ENCODE peak calls at places on chromosomes 3 and 15, in five cellular contexts. P is A549, B is K562, Q is spleen, N is uterus. S is an unnamed sample.

GRCh38 chr3:122299872-122300460 is 25.1 kb upstream of the CSTA start:
- DNase-seq in Q (no peak), P (peak), B (peak), N (no peak), S (no peak)

GRCh38 chr3:72560857-72561675 is 287.2 kb downstream of the SHQ1 start:
- DNase-seq in P (no peak), B (no peak), N (no peak), Q (no peak), S (no peak)

GRCh38 chr3:65945480-65945879 is 93.2 kb downstream of the MAGI1 start:
- DNase-seq in N (no peak), P (no peak), Q (no peak), B (no peak), S (no peak)

GRCh38 chr3:9897408-9898372 is 5.0 kb upstream of the IL17RE start:
- DNase-seq in N (no peak), B (peak), Q (peak), P (peak), S (no peak)

GRCh38 chr3:49867871-49868321 is 1.8 kb downstream of the CAMKV start:
- DNase-seq in B (peak), Q (no peak), N (no peak), P (no peak), S (no peak)

GRCh38 chr3:158935846-158936245 is 134.0 kb downstream of the MFSD1 start:
- DNase-seq in Q (no peak), N (no peak), B (no peak), P (no peak), S (no peak)

GRCh38 chr3:81985996-81986723 is 224.7 kb upstream of the GBE1 start:
- DNase-seq in Q (no peak), P (no peak), N (no peak), B (peak), S (no peak)

GRCh38 chr15:74340139-74340538 is 27.3 kb downstream of the CYP11A1 start:
- DNase-seq in B (no peak), P (no peak), N (no peak), Q (peak), S (no peak)

GRCh38 chr3:41450416-41451231 is 251.3 kb downstream of the CTNNB1 start:
- DNase-seq in B (no peak), P (no peak), Q (no peak), N (no peak), S (no peak)

GRCh38 chr3:188558343-188559068 is 404.5 kb downstream of the LPP start:
- DNase-seq in P (no peak), Q (no peak), N (no peak), B (no peak), S (no peak)

GRCh38 chr3:139225551-139225950 is 118.3 kb upstream of the MRPS22 start:
- DNase-seq in Q (no peak), B (no peak), N (no peak), P (no peak), S (no peak)

GRCh38 chr3:128878556-128879124 is 780 bp upstream of the ACAD9 start:
- DNase-seq in P (peak), B (no peak), Q (peak), N (peak), S (no peak)

GRCh38 chr3:46461971-46462910 is 2.5 kb downstream of the LTF start:
- DNase-seq in B (no peak), P (no peak), Q (peak), N (no peak), S (no peak)

GRCh38 chr15:45146405-45146804 is 16.6 kb downstream of the DUOX1 start:
- DNase-seq in P (no peak), B (no peak), N (no peak), Q (no peak), S (no peak)

GRCh38 chr3:46455231-46456115 is 9.2 kb downstream of the LTF start:
- DNase-seq in B (no peak), N (no peak), Q (no peak), P (no peak), S (no peak)

GRCh38 chr3:117916839-117917238 is 1117.8 kb downstream of the IGSF11 start:
- DNase-seq in Q (no peak), P (no peak), N (no peak), B (no peak), S (no peak)

DNA sequence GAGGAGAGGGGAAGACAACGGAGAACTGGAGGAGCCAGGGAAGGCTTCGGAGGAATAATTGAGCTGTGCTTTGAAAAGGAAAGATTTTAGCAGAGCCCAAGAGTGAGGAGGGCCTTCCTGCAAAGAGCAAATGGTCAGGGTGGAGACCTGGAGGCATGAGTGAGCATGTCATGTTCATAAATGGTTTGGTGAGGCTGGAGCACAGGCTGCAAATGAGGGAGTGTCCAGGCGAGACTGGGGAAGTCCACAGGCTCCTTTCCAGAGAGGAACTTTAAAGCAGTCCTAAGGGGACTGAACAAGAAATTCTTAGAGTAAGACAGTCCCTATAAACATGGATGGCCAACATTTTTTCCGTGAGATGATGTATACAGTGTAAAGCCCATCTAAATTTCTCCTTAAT is 108.8 kb downstream of the THSD4 start:
- DNase-seq in P (no peak), N (no peak), Q (no peak), B (no peak), S (no peak)
- H3K27ac ChIP-seq in P (no peak), N (no peak), Q (no peak), B (no peak), S (no peak)

GRCh38 chr15:72197045-72197459 is 535 bp downstream of the GRAMD2A start:
- DNase-seq in P (no peak), Q (no peak), N (no peak), B (no peak), S (no peak)

GRCh38 chr15:72199721-72200212 is 2.2 kb upstream of the GRAMD2A start:
- DNase-seq in P (peak), Q (peak), B (peak), N (peak), S (peak)

GRCh38 chr15:72198410-72199270 is 1.1 kb upstream of the GRAMD2A start:
- DNase-seq in Q (no peak), P (no peak), B (no peak), N (no peak), S (no peak)

GRCh38 chr15:72196409-72197044 is 1.1 kb downstream of the GRAMD2A start:
- DNase-seq in P (peak), B (no peak), Q (peak), N (no peak), S (no peak)

DNA sequence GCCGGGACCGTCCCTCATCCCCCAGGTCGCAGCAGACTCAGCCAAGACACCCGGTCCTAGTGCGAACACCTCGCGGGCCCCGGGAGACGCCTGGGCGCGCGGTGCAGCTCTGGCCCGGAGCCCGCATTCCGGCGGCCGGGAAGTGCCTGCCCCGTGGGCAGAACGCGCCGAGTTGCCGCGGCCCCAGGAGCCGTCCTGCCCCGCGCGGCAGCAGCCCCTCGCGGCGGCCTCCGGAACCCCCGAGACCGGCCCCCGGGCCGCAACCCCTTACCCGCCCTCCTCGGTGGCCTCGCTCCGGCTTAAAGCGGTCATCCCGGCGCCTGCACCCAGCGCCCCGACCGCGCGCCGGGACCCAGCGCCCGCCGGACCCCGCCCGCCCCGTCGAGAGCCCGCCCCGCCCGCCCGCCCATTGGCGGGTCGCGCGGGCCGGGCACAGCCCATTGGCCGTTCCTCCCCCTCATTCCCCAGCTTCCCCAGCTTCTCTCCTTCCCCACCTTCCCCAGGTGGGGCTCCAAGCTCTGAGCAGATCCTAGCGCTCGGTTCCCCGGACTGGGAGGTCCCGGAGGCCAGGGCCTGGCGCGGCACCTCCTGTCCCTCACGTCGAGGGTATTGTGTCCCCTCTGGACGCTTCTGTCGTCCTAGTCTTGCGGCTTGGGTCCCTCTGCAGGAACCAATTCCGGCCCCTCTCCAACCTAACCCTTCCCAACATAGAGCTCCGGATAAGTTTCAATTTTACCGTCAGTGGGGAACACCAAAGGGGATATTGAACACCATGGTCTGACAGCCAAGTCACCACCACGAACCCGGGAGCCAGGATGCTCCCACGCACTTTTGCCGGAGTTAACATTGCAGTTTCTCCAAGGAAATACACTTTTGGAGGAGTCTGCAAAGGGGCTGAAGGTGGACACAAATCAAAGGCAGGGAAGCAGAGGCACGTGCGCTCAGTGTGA is at the start of gene GRAMD2A:
- DNase-seq in P (no peak), Q (peak), N (no peak), B (no peak), S (no peak)
- TF ChIP-seq CTCF in P (no peak), Q (no peak), N (no peak), B (no peak), S (no peak)

GRCh38 chr15:65184944-65185717 is at the start of gene CLPX:
- DNase-seq in N (peak), Q (peak), P (peak), B (peak), S (peak)
- TF ChIP-seq POLR2A in N (peak), Q (no peak), P (peak), B (peak), S (no peak)

GRCh38 chr3:152460936-152461335 is 192.2 kb downstream of the MBNL1 start:
- DNase-seq in Q (no peak), N (no peak), B (no peak), P (no peak), S (no peak)

GRCh38 chr3:152458023-152458724 is 189.4 kb downstream of the MBNL1 start:
- DNase-seq in B (no peak), P (no peak), Q (no peak), N (no peak), S (no peak)

GRCh38 chr3:152459572-152459971 is 190.8 kb downstream of the MBNL1 start:
- DNase-seq in N (no peak), Q (no peak), P (no peak), B (no peak), S (no peak)

GRCh38 chr3:152458725-152459515 is 190.2 kb downstream of the MBNL1 start:
- DNase-seq in N (no peak), Q (no peak), B (no peak), P (no peak), S (no peak)

DNA sequence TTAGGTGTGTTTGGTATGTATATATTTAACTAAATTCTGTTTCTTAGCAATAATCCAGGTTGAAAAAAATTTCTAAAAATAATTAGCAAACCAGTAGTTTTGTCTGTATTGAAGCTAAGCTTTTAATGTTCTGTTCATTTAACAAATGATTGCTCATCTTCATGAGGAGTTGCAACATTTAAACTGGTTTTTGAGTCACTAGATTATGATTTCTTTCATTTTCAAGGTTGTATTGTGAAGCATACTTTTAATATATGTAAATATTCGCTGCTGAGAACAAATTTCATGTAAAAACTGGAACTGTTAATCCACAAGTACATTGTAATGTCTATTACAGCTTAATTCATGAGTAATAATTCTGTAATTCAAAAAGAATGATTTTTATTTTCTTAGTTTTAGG is 192.7 kb downstream of the MBNL1 start:
- DNase-seq in Q (no peak), N (no peak), B (no peak), P (no peak), S (no peak)
- H3K27ac ChIP-seq in Q (no peak), N (no peak), B (no peak), P (no peak), S (no peak)

DNA sequence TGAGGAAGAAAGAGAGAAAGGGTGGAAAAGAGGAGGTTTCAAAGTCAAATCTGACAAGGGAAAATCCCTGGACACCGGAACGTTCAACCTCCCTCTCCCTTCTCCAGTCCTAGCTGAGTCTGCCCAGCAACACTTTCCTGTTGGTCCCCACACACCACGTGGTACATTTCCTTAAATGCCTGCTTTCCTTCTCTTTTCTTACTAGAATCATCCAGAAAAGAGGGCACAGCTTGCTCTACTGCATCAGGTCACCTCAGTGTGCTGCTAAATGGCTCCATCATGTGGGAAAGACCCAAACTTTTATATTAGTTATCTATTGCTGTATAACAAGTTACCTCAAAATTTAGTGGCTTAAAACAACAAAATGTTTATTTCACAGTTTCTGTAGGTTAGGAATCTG is 181.2 kb downstream of the NECTIN3 start:
- DNase-seq in Q (peak), P (no peak), B (no peak), N (no peak), S (no peak)
- TF ChIP-seq CTCF in Q (no peak), P (no peak), B (no peak), N (no peak), S (no peak)

GRCh38 chr15:69412701-69413100 is 1.4 kb upstream of the KIF23 start:
- DNase-seq in N (no peak), P (no peak), B (no peak), Q (no peak), S (no peak)

GRCh38 chr15:69412274-69412673 is 1.9 kb upstream of the KIF23 start:
- DNase-seq in N (no peak), B (no peak), P (no peak), Q (no peak), S (no peak)

GRCh38 chr15:69415381-69415780 is 1.2 kb downstream of the KIF23 start:
- DNase-seq in P (no peak), B (no peak), N (no peak), Q (no peak), S (no peak)

GRCh38 chr15:69414702-69415161 is 583 bp downstream of the KIF23 start:
- DNase-seq in Q (no peak), N (no peak), P (peak), B (peak), S (no peak)

GRCh38 chr15:69413822-69414701 is at the start of gene KIF23:
- DNase-seq in N (peak), Q (peak), B (peak), P (peak), S (peak)
- TF ChIP-seq POLR2A in N (no peak), Q (no peak), B (peak), P (peak), S (no peak)

DNA sequence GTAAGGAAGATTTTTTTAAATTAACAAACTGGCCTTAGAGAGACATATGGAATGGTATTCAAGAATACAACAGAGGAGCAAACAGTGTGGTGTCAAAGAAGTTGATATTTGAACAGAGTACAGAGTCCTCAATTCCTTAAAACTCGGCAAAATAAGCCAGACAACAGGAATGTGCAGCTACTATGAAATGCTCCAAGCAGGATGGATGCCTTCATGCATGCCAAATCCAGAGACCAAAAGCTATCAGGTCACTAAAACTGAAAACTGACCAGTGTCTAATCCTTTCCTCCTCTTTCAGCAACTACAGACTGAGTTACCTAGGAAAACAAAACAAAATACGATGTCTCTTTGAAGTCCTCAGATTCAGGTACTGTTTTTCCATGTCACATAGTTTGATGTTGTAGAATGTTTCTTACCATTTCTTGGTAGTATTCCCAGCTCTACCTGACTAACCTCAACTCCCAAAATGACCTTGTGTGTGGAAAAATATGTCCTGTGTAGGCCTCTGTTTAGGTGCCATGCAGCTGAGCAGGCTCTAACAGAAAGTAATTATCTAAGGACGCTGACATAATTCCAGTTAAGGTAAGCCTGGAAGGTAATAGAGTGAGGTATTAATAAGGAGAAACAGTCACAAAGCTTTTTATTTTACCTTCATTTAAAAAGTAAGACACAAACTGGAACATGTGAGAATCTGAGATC is 46.9 kb downstream of the TBL1XR1 start:
- DNase-seq in Q (no peak), P (no peak), B (no peak), N (no peak), S (no peak)
- H3K27ac ChIP-seq in Q (no peak), P (no peak), B (peak), N (no peak), S (no peak)

DNA sequence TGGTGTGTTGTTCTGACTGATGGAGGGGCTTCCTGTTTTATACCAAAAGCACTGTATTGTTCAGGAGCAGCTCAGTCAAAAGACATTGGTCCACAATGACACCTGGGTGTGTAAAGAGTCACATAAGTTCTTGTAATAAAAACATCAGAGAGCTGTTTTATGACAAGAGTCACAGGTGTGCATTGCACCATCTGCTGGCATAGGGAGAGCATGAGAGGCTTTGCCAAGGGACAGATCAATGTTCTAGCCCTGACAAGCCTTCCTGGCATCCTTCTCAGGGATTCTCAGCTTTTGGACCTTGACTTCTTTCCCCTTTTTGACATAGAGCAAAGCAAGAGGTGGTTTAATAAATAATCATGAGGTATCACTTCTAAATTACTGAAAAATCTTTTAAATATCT is 20.5 kb downstream of the ARPP21 start:
- DNase-seq in P (no peak), B (no peak), Q (no peak), N (no peak), S (no peak)
- TF ChIP-seq CTCF in P (peak), B (no peak), Q (no peak), N (no peak), S (no peak)

GRCh38 chr15:78921517-78921916 is 23.3 kb downstream of the CTSH start:
- DNase-seq in N (no peak), P (no peak), B (no peak), Q (no peak), S (no peak)
- TF ChIP-seq POLR2A in N (no peak), P (no peak), B (no peak), Q (no peak), S (no peak)